ENCODE peak calls at places on chromosomes 3 and 15, in ten cellular contexts. B, Z, A, L, Q, X, C, D, H and T are unnamed samples.

GRCh38 chr3:53880396-53881345 is 1.3 kb downstream of the ACTR8 start:
- DNase-seq in B (no peak), Z (no peak), A (no peak), L (no peak), Q (no peak), X (no peak), C (no peak), D (peak; percentile 25), H (no peak), T (no peak)

GRCh38 chr3:78889345-78889744 is 878.5 kb downstream of the ROBO1 start:
- DNase-seq in B (no peak), Z (no peak), A (no peak), L (no peak), Q (no peak), X (no peak), C (no peak), D (no peak), H (no peak), T (no peak)

GRCh38 chr3:125990253-125990970 is 21.4 kb downstream of the ROPN1B start:
- DNase-seq in B (peak; percentile 96), Z (peak; percentile 91), A (peak; percentile 90), L (peak; percentile 80), Q (peak; percentile 73), X (peak; percentile 59), C (peak; percentile 84), D (peak; percentile 61), H (peak; percentile 97), T (peak; percentile 26)

GRCh38 chr15:56320861-56321260 is 44.4 kb upstream of the TEX9 start:
- DNase-seq in B (no peak), Z (no peak), A (no peak), L (no peak), Q (no peak), X (peak; percentile 9), C (no peak), D (no peak), H (no peak), T (no peak)

GRCh38 chr15:65081758-65082157 is 5.2 kb downstream of the KBTBD13 start:
- DNase-seq in B (no peak), Z (no peak), A (no peak), L (no peak), Q (no peak), X (no peak), C (no peak), D (no peak), H (no peak), T (no peak)

GRCh38 chr3:16907245-16907644 is 22.5 kb downstream of the PLCL2 start:
- DNase-seq in B (no peak), Z (no peak), A (no peak), L (no peak), Q (no peak), X (peak; percentile 59), C (no peak), D (no peak), H (no peak), T (no peak)

GRCh38 chr3:179615458-179616173 is 11.0 kb downstream of the NDUFB5 start:
- DNase-seq in B (no peak), Z (no peak), A (no peak), L (no peak), Q (no peak), X (peak; percentile 77), C (no peak), D (no peak), H (no peak), T (no peak)

GRCh38 chr3:19347701-19348100 is 199.4 kb downstream of the KCNH8 start:
- DNase-seq in B (no peak), Z (no peak), A (no peak), L (no peak), Q (no peak), X (no peak), C (no peak), D (no peak), H (no peak), T (no peak)

GRCh38 chr15:26166429-26166828 is 303.3 kb upstream of the ATP10A start:
- DNase-seq in B (no peak), Z (no peak), A (no peak), L (no peak), Q (no peak), X (no peak), C (no peak), D (no peak), H (no peak), T (no peak)

DNA sequence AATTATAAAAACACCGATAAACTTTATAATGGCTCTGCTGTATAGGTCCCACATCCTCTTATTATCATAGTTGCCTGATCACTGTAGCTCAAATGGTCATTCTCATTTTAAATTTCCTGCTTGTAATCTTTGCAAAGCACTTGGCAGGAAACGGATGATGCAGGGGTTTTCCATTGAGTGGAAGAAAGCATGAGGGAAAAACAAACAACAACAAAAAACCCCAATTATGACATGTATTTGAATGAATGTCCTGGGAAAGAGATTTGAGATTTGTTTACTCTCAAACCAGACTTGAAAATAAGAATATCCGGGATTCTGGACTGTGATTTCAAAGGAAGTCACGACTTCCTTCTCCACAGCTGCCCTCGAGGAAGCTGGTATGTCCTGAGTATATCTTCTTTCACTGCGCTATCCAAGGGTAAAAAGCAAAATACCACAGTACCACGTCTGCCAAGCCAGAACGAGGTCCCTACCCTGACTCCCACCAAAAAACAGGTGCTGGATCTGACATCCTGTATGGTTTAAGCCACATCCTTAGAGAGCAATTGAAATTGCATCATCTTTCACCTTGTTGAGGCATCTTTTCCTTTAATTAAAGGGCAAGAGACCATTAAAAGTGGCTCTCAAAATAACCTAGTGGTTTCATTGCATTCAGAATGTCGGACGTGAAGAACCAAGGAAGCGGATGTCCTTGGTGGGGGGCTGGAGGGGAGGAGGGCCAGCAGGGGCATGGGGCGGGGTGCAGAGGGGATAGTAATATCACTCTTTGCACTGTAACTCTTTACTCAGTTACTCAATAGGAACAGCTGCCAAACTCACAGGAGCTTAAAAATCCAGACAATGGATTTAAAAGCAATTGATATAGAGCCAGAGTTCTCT is 13.5 kb upstream of the TIPIN start:
- DNase-seq in B (no peak), Z (no peak), A (no peak), L (no peak), Q (no peak), X (no peak), C (no peak), D (no peak), H (no peak), T (no peak)
- TF ChIP-seq POLR2A in B (no peak), Z (no peak), A (no peak), L (no peak), Q (no peak), X (no peak), C (no peak), D (no peak), H (no peak), T (no peak)

DNA sequence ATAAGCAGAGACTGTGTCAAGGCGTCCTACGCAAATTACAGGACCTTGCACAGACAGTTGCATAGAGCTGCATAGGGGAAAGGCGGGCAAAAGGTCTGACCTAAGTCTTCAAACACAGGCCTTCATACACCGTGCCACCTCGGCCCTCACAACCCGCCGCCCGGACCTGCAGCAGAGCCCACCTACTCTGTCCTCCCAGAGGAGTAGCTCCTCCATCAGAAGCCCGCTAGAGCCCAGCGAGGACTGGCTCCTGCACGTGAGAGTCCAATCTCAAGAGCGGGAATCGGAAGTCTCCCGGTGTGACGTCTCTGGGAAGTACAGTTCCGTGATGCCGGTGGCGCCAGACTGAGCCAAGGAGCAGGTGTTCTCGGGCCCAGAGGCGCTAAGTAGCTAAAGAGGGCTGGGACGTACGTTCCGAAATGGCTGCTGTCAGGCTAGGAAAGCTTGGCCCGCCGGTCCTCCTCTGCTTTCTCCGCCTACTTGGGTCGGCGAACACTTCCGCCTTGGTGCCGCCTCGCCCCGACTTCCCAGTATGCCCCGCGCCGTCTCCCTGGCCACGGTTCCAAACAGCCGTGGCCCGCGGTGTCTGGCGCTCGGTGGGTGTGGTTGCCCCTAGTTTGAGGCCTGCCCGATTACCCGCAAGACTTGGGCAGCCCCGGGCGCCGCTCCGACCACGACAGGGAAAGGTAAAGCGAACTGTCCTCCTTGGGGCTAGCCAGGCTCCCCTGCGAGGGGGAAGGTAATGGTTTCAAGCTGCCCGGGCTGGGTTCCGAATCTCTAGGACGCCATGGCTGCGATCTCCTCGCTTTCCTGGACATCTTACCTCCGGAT is at the start of the genes ASTE1 and NEK11:
- DNase-seq in B (peak; percentile 78), Z (peak; percentile 82), A (peak; percentile 89), L (peak; percentile 90), Q (peak; percentile 49), X (peak; percentile 94), C (peak; percentile 93), D (peak; percentile 70), H (peak; percentile 93), T (peak; percentile 74)
- TF ChIP-seq POLR2A in B (peak; percentile 46), Z (no peak), A (no peak), L (no peak), Q (peak; percentile 36), X (peak; percentile 93), C (peak; percentile 84), D (peak; percentile 86), H (no peak), T (peak; percentile 81)

GRCh38 chr3:9362731-9363530 is at the start of gene THUMPD3:
- DNase-seq in B (peak; percentile 84), Z (peak; percentile 80), A (peak; percentile 91), L (peak; percentile 88), Q (peak; percentile 82), X (peak; percentile 93), C (peak; percentile 90), D (peak; percentile 93), H (peak; percentile 92), T (peak; percentile 79)
- TF ChIP-seq POLR2A in B (peak; percentile 61), Z (peak; percentile 70), A (no peak), L (no peak), Q (peak; percentile 93), X (peak; percentile 94), C (peak; percentile 79), D (peak; percentile 94), H (peak; percentile 71), T (peak; percentile 58)

DNA sequence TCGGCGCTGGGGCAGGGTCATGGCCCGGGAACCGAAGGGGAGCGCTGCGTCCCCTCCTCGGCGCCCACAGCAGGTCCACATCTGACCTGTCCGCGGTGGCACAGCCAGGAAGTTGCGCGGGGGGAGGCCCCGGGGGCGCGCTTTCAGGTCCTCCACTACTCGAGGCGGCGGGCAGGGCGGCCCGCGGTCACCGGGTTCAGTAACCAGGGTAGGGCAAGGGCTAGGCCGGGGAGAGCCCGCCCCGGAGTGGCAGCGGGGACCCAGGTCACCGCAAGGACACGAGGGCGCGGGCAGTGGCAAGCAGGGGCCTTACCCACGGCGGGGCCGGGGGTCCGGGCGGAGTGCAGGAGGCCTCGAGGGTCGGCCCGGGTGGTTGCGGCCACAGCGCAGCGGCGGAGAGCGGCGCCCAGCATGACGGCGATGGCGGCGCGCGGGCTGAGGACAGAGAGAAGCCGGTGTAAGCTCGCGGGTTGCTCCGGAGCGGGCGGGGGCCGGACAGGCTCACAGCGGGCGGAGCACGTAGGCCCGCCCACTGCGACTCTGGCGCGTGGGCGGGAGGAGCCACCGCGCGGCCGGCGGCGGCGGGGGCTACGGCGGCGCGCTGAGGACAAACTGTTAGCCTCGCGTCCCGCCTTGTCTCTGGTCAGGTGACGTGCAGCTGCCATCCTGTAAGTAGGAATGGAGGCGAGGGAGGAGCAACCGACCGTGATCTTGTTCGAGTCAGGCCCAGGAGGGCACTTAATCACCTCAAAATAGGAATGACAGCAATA is at the start of gene COX5A:
- DNase-seq in B (peak; percentile 95), Z (peak; percentile 95), A (peak; percentile 95), L (peak; percentile 95), Q (peak; percentile 91), X (peak; percentile 98), C (peak; percentile 94), D (peak; percentile 85), H (peak; percentile 97), T (peak; percentile 76)
- TF ChIP-seq POLR2A in B (peak; percentile 84), Z (no peak), A (no peak), L (peak; percentile 76), Q (peak; percentile 76), X (peak; percentile 89), C (peak; percentile 96), D (peak; percentile 79), H (peak; percentile 42), T (peak; percentile 96)

GRCh38 chr3:150727653-150728502 is 24.2 kb upstream of the ERICH6 start:
- DNase-seq in B (no peak), Z (no peak), A (no peak), L (no peak), Q (no peak), X (peak; percentile 92), C (peak; percentile 35), D (no peak), H (no peak), T (no peak)
- TF ChIP-seq POLR2A in B (no peak), Z (no peak), A (no peak), L (no peak), Q (no peak), X (peak; percentile 82), C (peak; percentile 35), D (no peak), H (peak; percentile 16), T (no peak)